ENCODE peak calls at places on chromosome 5, in four cellular contexts. H is fibroblast of the conjunctiva, K is B cell, P is iPS-NIHi11. D is an unnamed sample.

GRCh38 chr5:57857696-57858095 is 375.1 kb upstream of the ACTBL2 start:
- DNase-seq in H (no peak), P (no peak), K (no peak), D (no peak)

GRCh38 chr5:77197840-77198554 is 12.5 kb upstream of the PDE8B start:
- DNase-seq in K (no peak), P (no peak), H (no peak), D (no peak)

GRCh38 chr5:9222054-9222738 is 323.7 kb downstream of the SEMA5A start:
- DNase-seq in P (peak), H (no peak), K (no peak), D (no peak)

GRCh38 chr5:132270706-132271105 is 13.2 kb downstream of the PDLIM4 start:
- DNase-seq in H (no peak), K (no peak), P (no peak), D (no peak)

GRCh38 chr5:80916661-80917060 is 43.5 kb upstream of the RASGRF2 start:
- DNase-seq in P (no peak), H (peak), K (no peak), D (no peak)

GRCh38 chr5:118430076-118430475 is 558.3 kb downstream of the DTWD2 start:
- DNase-seq in K (no peak), P (no peak), H (no peak), D (no peak)

GRCh38 chr5:107505763-107506534 is 164.8 kb downstream of the EFNA5 start:
- DNase-seq in K (no peak), H (no peak), P (no peak), D (no peak)

GRCh38 chr5:72818866-72819534 is 2.5 kb downstream of the TNPO1 start:
- DNase-seq in P (peak), K (peak), H (peak), D (peak)

GRCh38 chr5:79255786-79256557 is 20.0 kb downstream of the JMY start:
- DNase-seq in H (no peak), P (peak), K (no peak), D (no peak)

GRCh38 chr5:170886210-170886894 is 24.5 kb downstream of the RANBP17 start:
- DNase-seq in K (no peak), P (no peak), H (no peak), D (no peak)

GRCh38 chr5:98258939-98259338 is 514.5 kb upstream of the RGMB start:
- DNase-seq in P (no peak), H (no peak), K (no peak), D (no peak)

GRCh38 chr5:17042041-17042440 is 106.0 kb upstream of the MYO10 start:
- DNase-seq in P (no peak), K (no peak), H (no peak), D (no peak)

GRCh38 chr5:143108498-143109128 is 294.9 kb downstream of the NR3C1 start:
- DNase-seq in K (no peak), H (no peak), P (peak), D (no peak)

GRCh38 chr5:35608881-35609779 is 8.5 kb upstream of the SPEF2 start:
- DNase-seq in P (no peak), K (no peak), H (no peak), D (no peak)

GRCh38 chr5:17398439-17398838 is 99.6 kb upstream of the TAF11L2 start:
- DNase-seq in H (no peak), K (no peak), P (no peak), D (no peak)